ENCODE peak calls at places on chromosomes 11 and 22, in four cellular contexts. N is IMR-90, A is SK-N-SH, W is uterus. E is an unnamed sample.

GRCh38 chr11:43984519-43985385 is 42.3 kb downstream of the C11orf96 start:
- DNase-seq in N (no peak), A (no peak), W (peak; percentile 38), E (peak; percentile 81)

GRCh38 chr11:61347916-61348461 is 13.7 kb downstream of the CYB561A3 start:
- DNase-seq in N (no peak), A (no peak), W (peak; percentile 57), E (no peak)

GRCh38 chr22:17576475-17576874 is 13.2 kb downstream of the SLC25A18 start:
- DNase-seq in N (peak; percentile 65), A (no peak), W (no peak), E (no peak)

GRCh38 chr11:46625406-46625805 is 8.1 kb downstream of the ATG13 start:
- DNase-seq in N (no peak), A (no peak), W (no peak), E (no peak)

GRCh38 chr11:33060271-33060670 is 20.9 kb downstream of the TCP11L1 start:
- DNase-seq in N (no peak), A (no peak), W (no peak), E (no peak)

GRCh38 chr11:97722065-97722464 is 1298.7 kb upstream of the CNTN5 start:
- DNase-seq in N (peak; percentile 89), A (no peak), W (no peak), E (no peak)

GRCh38 chr11:19656140-19656541 is 56.5 kb upstream of the NAV2 start:
- DNase-seq in N (no peak), A (peak; percentile 44), W (no peak), E (no peak)

GRCh38 chr22:17120711-17121234 is 387 bp downstream of the TMEM121B start:
- DNase-seq in N (no peak), A (no peak), W (no peak), E (no peak)

GRCh38 chr11:29333993-29334780 is 682.6 kb downstream of the KCNA4 start:
- DNase-seq in N (peak; percentile 88), A (peak; percentile 23), W (no peak), E (no peak)

GRCh38 chr11:102143867-102144266 is 33.6 kb downstream of the YAP1 start:
- DNase-seq in N (no peak), A (no peak), W (no peak), E (no peak)

GRCh38 chr11:76371170-76371569 is 9.8 kb downstream of the THAP12 start:
- DNase-seq in N (peak; percentile 94), A (no peak), W (no peak), E (no peak)

DNA sequence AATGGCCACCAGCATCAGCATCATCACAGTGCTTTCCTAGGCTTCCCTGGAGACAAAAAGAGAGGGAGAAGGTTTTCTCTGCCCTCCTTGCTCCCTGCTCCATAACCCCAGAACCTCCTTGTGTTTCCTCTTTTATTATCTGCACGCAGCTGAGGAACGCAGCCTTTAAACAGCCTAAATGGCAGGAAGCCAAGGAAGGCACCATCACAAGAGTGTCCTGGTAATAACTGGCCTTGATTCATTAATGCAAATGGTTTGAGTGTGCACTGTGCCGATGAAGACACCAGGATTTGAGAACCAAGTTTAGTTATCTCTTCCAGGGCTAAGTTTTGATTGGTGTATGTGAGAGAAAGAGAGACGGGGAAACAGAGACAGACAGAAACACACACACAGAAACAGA is 29.4 kb upstream of the DRD2 start:
- DNase-seq in N (no peak), A (no peak), W (no peak), E (no peak)
- H3K27me3 ChIP-seq in N (peaks cover 2% of the 10 kb centered on the region), A (no peaks in the 10 kb centered on the region), W (no peaks in the 10 kb centered on the region), E (no peaks in the 10 kb centered on the region)

GRCh38 chr22:48558606-48559402 is 1268.9 kb downstream of the BRD1 start:
- DNase-seq in N (no peak), A (no peak), W (no peak), E (no peak)
- H3K4me3 ChIP-seq in N (no peak overlapping the region), A (no peak overlapping the region), W (no peak overlapping the region), E (no peak overlapping the region)

DNA sequence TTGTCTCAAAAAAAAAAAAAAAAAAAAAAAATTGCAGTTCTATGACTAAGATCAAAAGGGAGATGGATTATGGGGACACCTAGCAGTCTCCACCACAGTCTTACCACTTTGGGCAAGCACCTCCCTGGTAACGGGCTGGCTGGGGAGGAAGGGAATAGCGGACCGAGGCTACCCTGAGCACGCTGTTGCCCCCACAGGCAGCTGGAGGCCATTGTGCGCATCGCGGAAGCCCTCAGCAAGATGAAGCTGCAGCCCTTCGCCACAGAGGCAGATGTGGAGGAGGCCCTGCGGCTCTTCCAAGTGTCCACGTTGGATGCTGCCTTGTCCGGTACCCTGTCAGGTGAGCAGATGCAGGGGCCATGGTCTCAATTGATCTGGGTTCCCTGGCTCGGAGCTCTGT is 21.2 kb downstream of the MCM5 start:
- DNase-seq in N (no peak), A (no peak), W (no peak), E (no peak)
- H3K4me1 ChIP-seq in N (peaks cover 9% of the 10 kb centered on the region), A (no peaks in the 10 kb centered on the region), W (no peaks in the 10 kb centered on the region), E (no peaks in the 10 kb centered on the region)

DNA sequence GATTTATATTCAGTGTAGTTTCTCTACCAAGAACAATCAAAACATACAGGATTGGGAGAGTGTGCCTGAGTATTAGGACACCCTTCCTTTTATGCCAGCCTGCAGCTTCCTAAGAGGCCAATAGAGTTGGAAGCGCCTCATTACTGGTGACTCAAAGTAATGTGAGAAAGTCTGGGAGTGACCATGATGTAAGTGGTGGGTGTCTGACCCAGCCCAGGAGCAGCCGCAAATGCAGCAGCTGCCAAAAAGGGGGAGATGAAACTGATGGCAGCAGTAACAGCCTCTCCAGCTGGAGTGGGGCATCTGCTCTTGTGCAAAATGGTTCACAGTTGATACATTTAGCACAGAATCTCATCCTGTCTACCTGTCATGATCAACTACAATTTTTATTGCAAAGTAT is 62.0 kb downstream of the ZNF280B start:
- DNase-seq in N (no peak), A (no peak), W (no peak), E (no peak)
- H3K27me3 ChIP-seq in N (peaks cover 6% of the 10 kb centered on the region), A (no peaks in the 10 kb centered on the region), W (no peaks in the 10 kb centered on the region), E (no peaks in the 10 kb centered on the region)